ENCODE peak calls at places on chromosomes 12 and 14, in six cellular contexts. C is NCI-H2081 treated with DMSO at 0.1 percent for 48 hours, F is tibial artery, I is lung microvascular endothelial cell, P is B cell, J is left colon. M is an unnamed sample.

GRCh38 chr12:4909397-4909733 is 340 bp upstream of the KCNA1 start:
- DNase-seq in C (no peak), I (no peak), J (no peak), P (no peak), F (no peak), M (no peak)

GRCh38 chr12:130710733-130711080 is 5.4 kb downstream of the RIMBP2 start:
- DNase-seq in F (no peak), P (no peak), J (no peak), C (no peak), I (no peak), M (no peak)

GRCh38 chr12:121490401-121491257 is 90.2 kb downstream of the KDM2B start:
- DNase-seq in P (no peak), I (peak), C (no peak), F (no peak), J (no peak), M (peak)

GRCh38 chr14:100076630-100077029 is 11.4 kb downstream of the EVL start:
- DNase-seq in F (peak), I (no peak), J (no peak), C (no peak), P (no peak), M (no peak)

GRCh38 chr12:6450869-6451347 is 934 bp upstream of the TAPBPL start:
- DNase-seq in P (no peak), F (no peak), I (no peak), C (no peak), J (peak), M (no peak)

GRCh38 chr12:57429473-57430116 is 1.2 kb downstream of the R3HDM2 start:
- DNase-seq in P (no peak), I (no peak), J (peak), C (no peak), F (no peak), M (no peak)

GRCh38 chr14:35705636-35706035 is 103.5 kb downstream of the RALGAPA1 start:
- DNase-seq in I (no peak), C (no peak), P (no peak), F (no peak), J (no peak), M (no peak)

GRCh38 chr12:51403159-51403558 is 12.0 kb upstream of the GALNT6 start:
- DNase-seq in C (no peak), P (no peak), I (no peak), F (no peak), J (no peak), M (no peak)

GRCh38 chr12:642633-643477 is 20.4 kb downstream of the NINJ2 start:
- DNase-seq in J (peak), C (no peak), F (peak), P (peak), I (peak), M (peak)

GRCh38 chr12:103965590-103966407 is at the start of gene TDG:
- DNase-seq in J (peak), C (peak), I (peak), P (peak), F (peak), M (peak)

GRCh38 chr12:116164976-116165425 is 112.5 kb downstream of the MED13L start:
- DNase-seq in I (no peak), P (no peak), J (no peak), C (no peak), F (no peak), M (no peak)

GRCh38 chr14:104689620-104690265 is 325 bp downstream of the INF2 start:
- DNase-seq in P (no peak), F (no peak), C (no peak), I (peak), J (peak), M (peak)

GRCh38 chr12:77842430-77842829 is 11.7 kb downstream of the NAV3 start:
- DNase-seq in P (no peak), J (no peak), F (no peak), C (no peak), I (no peak), M (no peak)

GRCh38 chr14:84579292-84579691 is 950.7 kb upstream of the FLRT2 start:
- DNase-seq in P (no peak), J (no peak), I (no peak), F (no peak), C (no peak), M (no peak)

GRCh38 chr14:71586131-71586893 is 345.9 kb upstream of the RGS6 start:
- DNase-seq in C (no peak), J (no peak), I (no peak), F (peak), P (no peak), M (no peak)

GRCh38 chr12:30286345-30286926 is 409.2 kb downstream of the IPO8 start:
- DNase-seq in J (no peak), F (no peak), C (no peak), P (no peak), I (peak), M (peak)

GRCh38 chr14:48970995-48971394 is 615.2 kb downstream of the RPS29 start:
- DNase-seq in P (no peak), C (no peak), J (no peak), F (no peak), I (no peak), M (no peak)

GRCh38 chr12:104490850-104491249 is 34.1 kb downstream of the CHST11 start:
- DNase-seq in I (no peak), C (no peak), P (no peak), F (no peak), J (no peak), M (peak)

GRCh38 chr14:100774164-100774537 is 47.5 kb downstream of the DLK1 start:
- DNase-seq in I (no peak), C (no peak), P (no peak), J (no peak), F (peak), M (no peak)

GRCh38 chr14:85479771-85480170 is 50.2 kb upstream of the FLRT2 start:
- DNase-seq in I (no peak), C (no peak), J (no peak), P (no peak), F (no peak), M (no peak)

GRCh38 chr12:128819293-128820144 is 4.2 kb downstream of the SLC15A4 start:
- DNase-seq in C (no peak), F (no peak), I (no peak), J (no peak), P (no peak), M (no peak)

GRCh38 chr12:57240069-57240921 is 10.7 kb downstream of the STAC3 start:
- DNase-seq in I (peak), J (peak), C (no peak), F (peak), P (peak), M (peak)

GRCh38 chr12:70666364-70666763 is 29.1 kb upstream of the PTPRB start:
- DNase-seq in C (no peak), P (no peak), J (no peak), F (no peak), I (no peak), M (no peak)

GRCh38 chr12:16294589-16294988 is 17.1 kb upstream of the SLC15A5 start:
- DNase-seq in F (no peak), P (no peak), J (no peak), I (no peak), C (no peak), M (no peak)

GRCh38 chr12:127360580-127360979 is 906.4 kb upstream of the TMEM132C start:
- DNase-seq in F (no peak), I (no peak), P (no peak), C (no peak), J (no peak), M (no peak)

GRCh38 chr12:97177482-97177881 is 270.4 kb downstream of the NEDD1 start:
- DNase-seq in F (no peak), C (no peak), J (no peak), P (no peak), I (no peak), M (no peak)

GRCh38 chr14:55588259-55588699 is 8.3 kb downstream of the KTN1 start:
- DNase-seq in P (no peak), I (no peak), F (no peak), C (no peak), J (no peak), M (no peak)

GRCh38 chr14:87494010-87494409 is 499.0 kb downstream of the GALC start:
- DNase-seq in I (no peak), P (no peak), J (no peak), C (no peak), F (no peak), M (peak)

GRCh38 chr12:117049295-117049694 is 49.9 kb downstream of the TESC start:
- DNase-seq in P (no peak), J (no peak), F (no peak), I (no peak), C (no peak), M (no peak)

GRCh38 chr14:58752782-58753181 is 115.0 kb downstream of the DACT1 start:
- DNase-seq in P (no peak), I (peak), C (no peak), F (peak), J (peak), M (no peak)

GRCh38 chr14:33307691-33308369 is 369.2 kb downstream of the NPAS3 start:
- DNase-seq in J (no peak), P (no peak), F (peak), C (peak), I (peak), M (no peak)

M was measured in OCI-LY7.